ENCODE peak calls at places on chromosomes 13 and 19, in eight cellular contexts. One of them, this sample, is unnamed.

GRCh38 chr19:48296963-48297734 is 27.3 kb downstream of the ZNF114 start:
- DNase-seq in stimulated activated CD8-positive, alpha-beta memory T cell treated with anti-CD3 and anti-CD28 coated beads, Interleukin-4, amount 100 ng/mL, for 1 hour: no peak
- DNase-seq in iPS DF 19.7: no peak
- DNase-seq in NCI-H82: no peak
- DNase-seq in stimulated activated naive CD4-positive, alpha-beta T cell treated with Interleukin-2 at 50 U/mL for 16 hours: no peak
- DNase-seq in NCI-H1105: no peak
- DNase-seq in astrocyte of the spinal cord: no peak
- DNase-seq in GM04504: no peak
- DNase-seq in this sample: no peak

GRCh38 chr13:98945863-98946605 is 31.8 kb downstream of the DOCK9 start:
- DNase-seq in stimulated activated CD8-positive, alpha-beta memory T cell treated with anti-CD3 and anti-CD28 coated beads, Interleukin-4, amount 100 ng/mL, for 1 hour: no peak
- DNase-seq in iPS DF 19.7: no peak
- DNase-seq in NCI-H82: no peak
- DNase-seq in stimulated activated naive CD4-positive, alpha-beta T cell treated with Interleukin-2 at 50 U/mL for 16 hours: no peak
- DNase-seq in NCI-H1105: no peak
- DNase-seq in astrocyte of the spinal cord: no peak
- DNase-seq in GM04504: no peak
- DNase-seq in this sample: no peak

GRCh38 chr19:29942404-29943261 is 594 bp downstream of the URI1 start:
- DNase-seq in stimulated activated CD8-positive, alpha-beta memory T cell treated with anti-CD3 and anti-CD28 coated beads, Interleukin-4, amount 100 ng/mL, for 1 hour: peak
- DNase-seq in iPS DF 19.7: no peak
- DNase-seq in NCI-H82: peak
- DNase-seq in stimulated activated naive CD4-positive, alpha-beta T cell treated with Interleukin-2 at 50 U/mL for 16 hours: peak
- DNase-seq in NCI-H1105: peak
- DNase-seq in astrocyte of the spinal cord: peak
- DNase-seq in GM04504: no peak
- DNase-seq in this sample: no peak

GRCh38 chr13:46369506-46370268 is 17.4 kb downstream of the RUBCNL start:
- DNase-seq in stimulated activated CD8-positive, alpha-beta memory T cell treated with anti-CD3 and anti-CD28 coated beads, Interleukin-4, amount 100 ng/mL, for 1 hour: no peak
- DNase-seq in iPS DF 19.7: no peak
- DNase-seq in NCI-H82: peak
- DNase-seq in stimulated activated naive CD4-positive, alpha-beta T cell treated with Interleukin-2 at 50 U/mL for 16 hours: no peak
- DNase-seq in NCI-H1105: no peak
- DNase-seq in astrocyte of the spinal cord: peak
- DNase-seq in GM04504: peak
- DNase-seq in this sample: no peak

GRCh38 chr13:97855570-97855970 is 97.9 kb upstream of the IPO5 start:
- DNase-seq in stimulated activated CD8-positive, alpha-beta memory T cell treated with anti-CD3 and anti-CD28 coated beads, Interleukin-4, amount 100 ng/mL, for 1 hour: no peak
- DNase-seq in iPS DF 19.7: no peak
- DNase-seq in NCI-H82: peak
- DNase-seq in stimulated activated naive CD4-positive, alpha-beta T cell treated with Interleukin-2 at 50 U/mL for 16 hours: no peak
- DNase-seq in NCI-H1105: peak
- DNase-seq in astrocyte of the spinal cord: peak
- DNase-seq in GM04504: peak
- DNase-seq in this sample: peak

GRCh38 chr13:101474419-101474957 is 22.0 kb downstream of the ITGBL1 start:
- DNase-seq in stimulated activated CD8-positive, alpha-beta memory T cell treated with anti-CD3 and anti-CD28 coated beads, Interleukin-4, amount 100 ng/mL, for 1 hour: no peak
- DNase-seq in iPS DF 19.7: peak
- DNase-seq in NCI-H82: peak
- DNase-seq in stimulated activated naive CD4-positive, alpha-beta T cell treated with Interleukin-2 at 50 U/mL for 16 hours: no peak
- DNase-seq in NCI-H1105: no peak
- DNase-seq in astrocyte of the spinal cord: peak
- DNase-seq in GM04504: no peak
- DNase-seq in this sample: no peak

GRCh38 chr13:72384879-72385278 is 342.6 kb downstream of the MZT1 start:
- DNase-seq in stimulated activated CD8-positive, alpha-beta memory T cell treated with anti-CD3 and anti-CD28 coated beads, Interleukin-4, amount 100 ng/mL, for 1 hour: no peak
- DNase-seq in iPS DF 19.7: no peak
- DNase-seq in NCI-H82: peak
- DNase-seq in stimulated activated naive CD4-positive, alpha-beta T cell treated with Interleukin-2 at 50 U/mL for 16 hours: no peak
- DNase-seq in NCI-H1105: no peak
- DNase-seq in astrocyte of the spinal cord: peak
- DNase-seq in GM04504: peak
- DNase-seq in this sample: no peak

GRCh38 chr19:5045015-5045414 is 76.1 kb downstream of the KDM4B start:
- DNase-seq in stimulated activated CD8-positive, alpha-beta memory T cell treated with anti-CD3 and anti-CD28 coated beads, Interleukin-4, amount 100 ng/mL, for 1 hour: no peak
- DNase-seq in iPS DF 19.7: no peak
- DNase-seq in NCI-H82: no peak
- DNase-seq in stimulated activated naive CD4-positive, alpha-beta T cell treated with Interleukin-2 at 50 U/mL for 16 hours: no peak
- DNase-seq in NCI-H1105: no peak
- DNase-seq in astrocyte of the spinal cord: no peak
- DNase-seq in GM04504: no peak
- DNase-seq in this sample: no peak

GRCh38 chr13:60012503-60012902 is 151.2 kb downstream of the DIAPH3 start:
- DNase-seq in stimulated activated CD8-positive, alpha-beta memory T cell treated with anti-CD3 and anti-CD28 coated beads, Interleukin-4, amount 100 ng/mL, for 1 hour: no peak
- DNase-seq in iPS DF 19.7: no peak
- DNase-seq in NCI-H82: no peak
- DNase-seq in stimulated activated naive CD4-positive, alpha-beta T cell treated with Interleukin-2 at 50 U/mL for 16 hours: no peak
- DNase-seq in NCI-H1105: no peak
- DNase-seq in astrocyte of the spinal cord: no peak
- DNase-seq in GM04504: no peak
- DNase-seq in this sample: no peak

GRCh38 chr13:63855457-63856118 is 2439.9 kb upstream of the PCDH20 start:
- DNase-seq in stimulated activated CD8-positive, alpha-beta memory T cell treated with anti-CD3 and anti-CD28 coated beads, Interleukin-4, amount 100 ng/mL, for 1 hour: no peak
- DNase-seq in iPS DF 19.7: no peak
- DNase-seq in NCI-H82: no peak
- DNase-seq in stimulated activated naive CD4-positive, alpha-beta T cell treated with Interleukin-2 at 50 U/mL for 16 hours: no peak
- DNase-seq in NCI-H1105: no peak
- DNase-seq in astrocyte of the spinal cord: no peak
- DNase-seq in GM04504: no peak
- DNase-seq in this sample: no peak

GRCh38 chr13:94515911-94516310 is 36.4 kb upstream of the DCT start:
- DNase-seq in stimulated activated CD8-positive, alpha-beta memory T cell treated with anti-CD3 and anti-CD28 coated beads, Interleukin-4, amount 100 ng/mL, for 1 hour: no peak
- DNase-seq in iPS DF 19.7: no peak
- DNase-seq in NCI-H82: no peak
- DNase-seq in stimulated activated naive CD4-positive, alpha-beta T cell treated with Interleukin-2 at 50 U/mL for 16 hours: no peak
- DNase-seq in NCI-H1105: no peak
- DNase-seq in astrocyte of the spinal cord: no peak
- DNase-seq in GM04504: no peak
- DNase-seq in this sample: no peak

GRCh38 chr19:43526884-43527859 is at the start of gene ETHE1:
- DNase-seq in stimulated activated CD8-positive, alpha-beta memory T cell treated with anti-CD3 and anti-CD28 coated beads, Interleukin-4, amount 100 ng/mL, for 1 hour: peak
- DNase-seq in iPS DF 19.7: no peak
- DNase-seq in NCI-H82: peak
- DNase-seq in stimulated activated naive CD4-positive, alpha-beta T cell treated with Interleukin-2 at 50 U/mL for 16 hours: peak
- DNase-seq in NCI-H1105: peak
- DNase-seq in astrocyte of the spinal cord: peak
- DNase-seq in GM04504: no peak
- DNase-seq in this sample: no peak

GRCh38 chr19:8614455-8614854 is 3.9 kb upstream of the ADAMTS10 start:
- DNase-seq in stimulated activated CD8-positive, alpha-beta memory T cell treated with anti-CD3 and anti-CD28 coated beads, Interleukin-4, amount 100 ng/mL, for 1 hour: no peak
- DNase-seq in iPS DF 19.7: no peak
- DNase-seq in NCI-H82: no peak
- DNase-seq in stimulated activated naive CD4-positive, alpha-beta T cell treated with Interleukin-2 at 50 U/mL for 16 hours: no peak
- DNase-seq in NCI-H1105: no peak
- DNase-seq in astrocyte of the spinal cord: no peak
- DNase-seq in GM04504: no peak
- DNase-seq in this sample: no peak

GRCh38 chr19:30882411-30883005 is 466.7 kb downstream of the TSHZ3 start:
- DNase-seq in stimulated activated CD8-positive, alpha-beta memory T cell treated with anti-CD3 and anti-CD28 coated beads, Interleukin-4, amount 100 ng/mL, for 1 hour: no peak
- DNase-seq in iPS DF 19.7: no peak
- DNase-seq in NCI-H82: peak
- DNase-seq in stimulated activated naive CD4-positive, alpha-beta T cell treated with Interleukin-2 at 50 U/mL for 16 hours: no peak
- DNase-seq in NCI-H1105: no peak
- DNase-seq in astrocyte of the spinal cord: no peak
- DNase-seq in GM04504: no peak
- DNase-seq in this sample: no peak

GRCh38 chr19:37413243-37414084 is 42.6 kb downstream of the ZNF527 start:
- DNase-seq in stimulated activated CD8-positive, alpha-beta memory T cell treated with anti-CD3 and anti-CD28 coated beads, Interleukin-4, amount 100 ng/mL, for 1 hour: no peak
- DNase-seq in iPS DF 19.7: no peak
- DNase-seq in NCI-H82: no peak
- DNase-seq in stimulated activated naive CD4-positive, alpha-beta T cell treated with Interleukin-2 at 50 U/mL for 16 hours: no peak
- DNase-seq in NCI-H1105: no peak
- DNase-seq in astrocyte of the spinal cord: peak
- DNase-seq in GM04504: no peak
- DNase-seq in this sample: no peak

GRCh38 chr19:10718205-10719196 is 622 bp downstream of the DNM2 start:
- DNase-seq in stimulated activated CD8-positive, alpha-beta memory T cell treated with anti-CD3 and anti-CD28 coated beads, Interleukin-4, amount 100 ng/mL, for 1 hour: no peak
- DNase-seq in iPS DF 19.7: no peak
- DNase-seq in NCI-H82: peak
- DNase-seq in stimulated activated naive CD4-positive, alpha-beta T cell treated with Interleukin-2 at 50 U/mL for 16 hours: peak
- DNase-seq in NCI-H1105: peak
- DNase-seq in astrocyte of the spinal cord: peak
- DNase-seq in GM04504: no peak
- DNase-seq in this sample: no peak

GRCh38 chr19:30001794-30002193 is 59.8 kb downstream of the URI1 start:
- DNase-seq in stimulated activated CD8-positive, alpha-beta memory T cell treated with anti-CD3 and anti-CD28 coated beads, Interleukin-4, amount 100 ng/mL, for 1 hour: no peak
- DNase-seq in iPS DF 19.7: no peak
- DNase-seq in NCI-H82: no peak
- DNase-seq in stimulated activated naive CD4-positive, alpha-beta T cell treated with Interleukin-2 at 50 U/mL for 16 hours: no peak
- DNase-seq in NCI-H1105: no peak
- DNase-seq in astrocyte of the spinal cord: peak
- DNase-seq in GM04504: no peak
- DNase-seq in this sample: no peak

GRCh38 chr13:70960841-70961443 is 852.7 kb upstream of the KLHL1 start:
- DNase-seq in stimulated activated CD8-positive, alpha-beta memory T cell treated with anti-CD3 and anti-CD28 coated beads, Interleukin-4, amount 100 ng/mL, for 1 hour: no peak
- DNase-seq in iPS DF 19.7: no peak
- DNase-seq in NCI-H82: no peak
- DNase-seq in stimulated activated naive CD4-positive, alpha-beta T cell treated with Interleukin-2 at 50 U/mL for 16 hours: no peak
- DNase-seq in NCI-H1105: peak
- DNase-seq in astrocyte of the spinal cord: peak
- DNase-seq in GM04504: no peak
- DNase-seq in this sample: no peak

GRCh38 chr19:40321076-40321475 is 27.1 kb downstream of the C19orf47 start:
- DNase-seq in stimulated activated CD8-positive, alpha-beta memory T cell treated with anti-CD3 and anti-CD28 coated beads, Interleukin-4, amount 100 ng/mL, for 1 hour: no peak
- DNase-seq in iPS DF 19.7: no peak
- DNase-seq in NCI-H82: no peak
- DNase-seq in stimulated activated naive CD4-positive, alpha-beta T cell treated with Interleukin-2 at 50 U/mL for 16 hours: no peak
- DNase-seq in NCI-H1105: no peak
- DNase-seq in astrocyte of the spinal cord: no peak
- DNase-seq in GM04504: no peak
- DNase-seq in this sample: no peak

GRCh38 chr19:38425810-38426466 is at the start of gene RASGRP4:
- DNase-seq in stimulated activated CD8-positive, alpha-beta memory T cell treated with anti-CD3 and anti-CD28 coated beads, Interleukin-4, amount 100 ng/mL, for 1 hour: no peak
- DNase-seq in iPS DF 19.7: no peak
- DNase-seq in NCI-H82: no peak
- DNase-seq in stimulated activated naive CD4-positive, alpha-beta T cell treated with Interleukin-2 at 50 U/mL for 16 hours: peak
- DNase-seq in NCI-H1105: no peak
- DNase-seq in astrocyte of the spinal cord: no peak
- DNase-seq in GM04504: no peak
- DNase-seq in this sample: no peak

GRCh38 chr13:71865858-71866172 is 1.2 kb downstream of the DACH1 start:
- DNase-seq in stimulated activated CD8-positive, alpha-beta memory T cell treated with anti-CD3 and anti-CD28 coated beads, Interleukin-4, amount 100 ng/mL, for 1 hour: no peak
- DNase-seq in iPS DF 19.7: no peak
- DNase-seq in NCI-H82: peak
- DNase-seq in stimulated activated naive CD4-positive, alpha-beta T cell treated with Interleukin-2 at 50 U/mL for 16 hours: no peak
- DNase-seq in NCI-H1105: no peak
- DNase-seq in astrocyte of the spinal cord: peak
- DNase-seq in GM04504: no peak
- DNase-seq in this sample: no peak

GRCh38 chr19:22620912-22621311 is 13.2 kb upstream of the ZNF492 start:
- DNase-seq in stimulated activated CD8-positive, alpha-beta memory T cell treated with anti-CD3 and anti-CD28 coated beads, Interleukin-4, amount 100 ng/mL, for 1 hour: no peak
- DNase-seq in iPS DF 19.7: no peak
- DNase-seq in NCI-H82: no peak
- DNase-seq in stimulated activated naive CD4-positive, alpha-beta T cell treated with Interleukin-2 at 50 U/mL for 16 hours: no peak
- DNase-seq in NCI-H1105: no peak
- DNase-seq in astrocyte of the spinal cord: no peak
- DNase-seq in GM04504: no peak
- DNase-seq in this sample: no peak

GRCh38 chr19:7692417-7693088 is 9.4 kb downstream of the FCER2 start:
- DNase-seq in stimulated activated CD8-positive, alpha-beta memory T cell treated with anti-CD3 and anti-CD28 coated beads, Interleukin-4, amount 100 ng/mL, for 1 hour: no peak
- DNase-seq in iPS DF 19.7: no peak
- DNase-seq in NCI-H82: no peak
- DNase-seq in stimulated activated naive CD4-positive, alpha-beta T cell treated with Interleukin-2 at 50 U/mL for 16 hours: peak
- DNase-seq in NCI-H1105: no peak
- DNase-seq in astrocyte of the spinal cord: no peak
- DNase-seq in GM04504: no peak
- DNase-seq in this sample: no peak

GRCh38 chr19:15563325-15563794 is 51.7 kb upstream of the CYP4F8 start:
- DNase-seq in stimulated activated CD8-positive, alpha-beta memory T cell treated with anti-CD3 and anti-CD28 coated beads, Interleukin-4, amount 100 ng/mL, for 1 hour: no peak
- DNase-seq in iPS DF 19.7: no peak
- DNase-seq in NCI-H82: peak
- DNase-seq in stimulated activated naive CD4-positive, alpha-beta T cell treated with Interleukin-2 at 50 U/mL for 16 hours: no peak
- DNase-seq in NCI-H1105: peak
- DNase-seq in astrocyte of the spinal cord: no peak
- DNase-seq in GM04504: no peak
- DNase-seq in this sample: no peak

GRCh38 chr13:30375436-30375835 is 46.9 kb upstream of the UBE2L5 start:
- DNase-seq in stimulated activated CD8-positive, alpha-beta memory T cell treated with anti-CD3 and anti-CD28 coated beads, Interleukin-4, amount 100 ng/mL, for 1 hour: no peak
- DNase-seq in iPS DF 19.7: no peak
- DNase-seq in NCI-H82: no peak
- DNase-seq in stimulated activated naive CD4-positive, alpha-beta T cell treated with Interleukin-2 at 50 U/mL for 16 hours: no peak
- DNase-seq in NCI-H1105: peak
- DNase-seq in astrocyte of the spinal cord: no peak
- DNase-seq in GM04504: no peak
- DNase-seq in this sample: no peak

GRCh38 chr19:18306903-18307681 is 15.8 kb downstream of the LSM4 start:
- DNase-seq in stimulated activated CD8-positive, alpha-beta memory T cell treated with anti-CD3 and anti-CD28 coated beads, Interleukin-4, amount 100 ng/mL, for 1 hour: no peak
- DNase-seq in iPS DF 19.7: no peak
- DNase-seq in NCI-H82: no peak
- DNase-seq in stimulated activated naive CD4-positive, alpha-beta T cell treated with Interleukin-2 at 50 U/mL for 16 hours: no peak
- DNase-seq in NCI-H1105: no peak
- DNase-seq in astrocyte of the spinal cord: peak
- DNase-seq in GM04504: no peak
- DNase-seq in this sample: no peak

GRCh38 chr13:42740753-42741152 is 40.6 kb upstream of the FAM216B start:
- DNase-seq in stimulated activated CD8-positive, alpha-beta memory T cell treated with anti-CD3 and anti-CD28 coated beads, Interleukin-4, amount 100 ng/mL, for 1 hour: no peak
- DNase-seq in iPS DF 19.7: no peak
- DNase-seq in NCI-H82: peak
- DNase-seq in stimulated activated naive CD4-positive, alpha-beta T cell treated with Interleukin-2 at 50 U/mL for 16 hours: no peak
- DNase-seq in NCI-H1105: no peak
- DNase-seq in astrocyte of the spinal cord: no peak
- DNase-seq in GM04504: no peak
- DNase-seq in this sample: no peak

GRCh38 chr19:10346509-10346908 is 7.1 kb upstream of the ICAM3 start:
- DNase-seq in stimulated activated CD8-positive, alpha-beta memory T cell treated with anti-CD3 and anti-CD28 coated beads, Interleukin-4, amount 100 ng/mL, for 1 hour: no peak
- DNase-seq in iPS DF 19.7: no peak
- DNase-seq in NCI-H82: no peak
- DNase-seq in stimulated activated naive CD4-positive, alpha-beta T cell treated with Interleukin-2 at 50 U/mL for 16 hours: no peak
- DNase-seq in NCI-H1105: no peak
- DNase-seq in astrocyte of the spinal cord: no peak
- DNase-seq in GM04504: no peak
- DNase-seq in this sample: no peak

GRCh38 chr13:79128158-79128557 is 277.9 kb downstream of the RBM26 start:
- DNase-seq in stimulated activated CD8-positive, alpha-beta memory T cell treated with anti-CD3 and anti-CD28 coated beads, Interleukin-4, amount 100 ng/mL, for 1 hour: no peak
- DNase-seq in iPS DF 19.7: no peak
- DNase-seq in NCI-H82: no peak
- DNase-seq in stimulated activated naive CD4-positive, alpha-beta T cell treated with Interleukin-2 at 50 U/mL for 16 hours: no peak
- DNase-seq in NCI-H1105: no peak
- DNase-seq in astrocyte of the spinal cord: peak
- DNase-seq in GM04504: no peak
- DNase-seq in this sample: no peak

GRCh38 chr13:31629085-31629785 is 110.1 kb upstream of the RXFP2 start:
- DNase-seq in stimulated activated CD8-positive, alpha-beta memory T cell treated with anti-CD3 and anti-CD28 coated beads, Interleukin-4, amount 100 ng/mL, for 1 hour: no peak
- DNase-seq in iPS DF 19.7: no peak
- DNase-seq in NCI-H82: no peak
- DNase-seq in stimulated activated naive CD4-positive, alpha-beta T cell treated with Interleukin-2 at 50 U/mL for 16 hours: no peak
- DNase-seq in NCI-H1105: no peak
- DNase-seq in astrocyte of the spinal cord: peak
- DNase-seq in GM04504: peak
- DNase-seq in this sample: no peak

GRCh38 chr13:110227864-110228643 is 78.9 kb downstream of the COL4A1 start:
- DNase-seq in stimulated activated CD8-positive, alpha-beta memory T cell treated with anti-CD3 and anti-CD28 coated beads, Interleukin-4, amount 100 ng/mL, for 1 hour: no peak
- DNase-seq in iPS DF 19.7: no peak
- DNase-seq in NCI-H82: no peak
- DNase-seq in stimulated activated naive CD4-positive, alpha-beta T cell treated with Interleukin-2 at 50 U/mL for 16 hours: no peak
- DNase-seq in NCI-H1105: no peak
- DNase-seq in astrocyte of the spinal cord: no peak
- DNase-seq in GM04504: no peak
- DNase-seq in this sample: no peak

GRCh38 chr13:111914241-111915103 is 152.5 kb upstream of the SOX1 start:
- DNase-seq in stimulated activated CD8-positive, alpha-beta memory T cell treated with anti-CD3 and anti-CD28 coated beads, Interleukin-4, amount 100 ng/mL, for 1 hour: no peak
- DNase-seq in iPS DF 19.7: no peak
- DNase-seq in NCI-H82: no peak
- DNase-seq in stimulated activated naive CD4-positive, alpha-beta T cell treated with Interleukin-2 at 50 U/mL for 16 hours: no peak
- DNase-seq in NCI-H1105: no peak
- DNase-seq in astrocyte of the spinal cord: no peak
- DNase-seq in GM04504: no peak
- DNase-seq in this sample: no peak

GRCh38 chr19:11422163-11423068 is 3.3 kb upstream of the RGL3 start:
- DNase-seq in stimulated activated CD8-positive, alpha-beta memory T cell treated with anti-CD3 and anti-CD28 coated beads, Interleukin-4, amount 100 ng/mL, for 1 hour: peak
- DNase-seq in iPS DF 19.7: no peak
- DNase-seq in NCI-H82: peak
- DNase-seq in stimulated activated naive CD4-positive, alpha-beta T cell treated with Interleukin-2 at 50 U/mL for 16 hours: peak
- DNase-seq in NCI-H1105: no peak
- DNase-seq in astrocyte of the spinal cord: no peak
- DNase-seq in GM04504: peak
- DNase-seq in this sample: peak

GRCh38 chr13:66503890-66504289 is 726.2 kb downstream of the PCDH9 start:
- DNase-seq in stimulated activated CD8-positive, alpha-beta memory T cell treated with anti-CD3 and anti-CD28 coated beads, Interleukin-4, amount 100 ng/mL, for 1 hour: no peak
- DNase-seq in iPS DF 19.7: no peak
- DNase-seq in NCI-H82: peak
- DNase-seq in stimulated activated naive CD4-positive, alpha-beta T cell treated with Interleukin-2 at 50 U/mL for 16 hours: no peak
- DNase-seq in NCI-H1105: no peak
- DNase-seq in astrocyte of the spinal cord: no peak
- DNase-seq in GM04504: no peak
- DNase-seq in this sample: no peak

This sample was measured in iPS DF 6.9.